ENCODE peak calls at places on chromosomes 13 and 19, in five cellular contexts. F, V, M, N and X are unnamed samples.

GRCh38 chr13:51435002-51435578 is 17.7 kb downstream of the INTS6 start:
- DNase-seq in F (no peak), N (peak; percentile 57), V (no peak), M (no peak), X (no peak)

GRCh38 chr19:47381653-47382279 is 32.7 kb downstream of the DHX34 start:
- DNase-seq in M (no peak), F (no peak), N (no peak), V (no peak), X (peak; percentile 37)

GRCh38 chr13:101523154-101523669 is 70.7 kb downstream of the ITGBL1 start:
- DNase-seq in M (no peak), N (no peak), F (no peak), V (no peak), X (no peak)

GRCh38 chr13:49459580-49459979 is 15.5 kb downstream of the SETDB2 start:
- DNase-seq in M (no peak), N (no peak), F (no peak), V (no peak), X (no peak)

GRCh38 chr19:32688315-32688714 is 3.3 kb upstream of the NUDT19 start:
- DNase-seq in V (peak; percentile 60), F (no peak), N (no peak), M (no peak), X (no peak)

GRCh38 chr19:6062274-6062673 is 48.0 kb downstream of the RFX2 start:
- DNase-seq in V (peak; percentile 76), F (no peak), M (no peak), N (peak; percentile 40), X (no peak)

GRCh38 chr13:94351292-94352000 is 128.0 kb downstream of the DCT start:
- DNase-seq in F (no peak), M (no peak), V (no peak), N (peak; percentile 29), X (no peak)

GRCh38 chr13:30752201-30752797 is 17.0 kb downstream of the ALOX5AP start:
- DNase-seq in F (peak; percentile 39), N (no peak), V (peak; percentile 83), M (no peak), X (no peak)

GRCh38 chr19:48415395-48415794 is 21.9 kb downstream of the GRIN2D start:
- DNase-seq in M (peak; percentile 61), F (peak; percentile 83), N (peak; percentile 56), V (peak; percentile 92), X (peak; percentile 59)

GRCh38 chr13:91946498-91947070 is 548.2 kb downstream of the GPC5 start:
- DNase-seq in N (peak; percentile 33), M (no peak), V (no peak), F (no peak), X (no peak)

GRCh38 chr19:10694706-10695105 is 6.5 kb upstream of the QTRT1 start:
- DNase-seq in N (no peak), V (no peak), F (no peak), M (no peak), X (no peak)

GRCh38 chr13:48518083-48518482 is 14.8 kb downstream of the RCBTB2 start:
- DNase-seq in F (no peak), M (no peak), N (no peak), V (no peak), X (no peak)

GRCh38 chr13:104043184-104043583 is 977.0 kb upstream of the SLC10A2 start:
- DNase-seq in V (no peak), M (no peak), N (no peak), F (no peak), X (no peak)

GRCh38 chr19:53019684-53020083 is 6.0 kb downstream of the ERVV-1 start:
- DNase-seq in N (peak; percentile 16), F (no peak), V (no peak), M (no peak), X (no peak)

GRCh38 chr13:109256866-109257760 is 529.3 kb downstream of the IRS2 start:
- DNase-seq in V (no peak), M (no peak), N (peak; percentile 100), F (no peak), X (no peak)

GRCh38 chr19:41407271-41407670 is 9.7 kb downstream of the BCKDHA start:
- DNase-seq in N (peak; percentile 79), M (no peak), V (no peak), F (no peak), X (no peak)

GRCh38 chr19:35124098-35125060 is 8.8 kb downstream of the FXYD3 start:
- DNase-seq in V (peak; percentile 98), N (peak; percentile 93), F (peak; percentile 96), M (peak; percentile 45), X (peak; percentile 90)

GRCh38 chr13:94416454-94417080 is 62.9 kb downstream of the DCT start:
- DNase-seq in F (no peak), N (peak; percentile 35), V (no peak), M (no peak), X (no peak)

GRCh38 chr13:40922437-40923040 is 96.6 kb downstream of the ELF1 start:
- DNase-seq in M (no peak), N (no peak), F (peak; percentile 18), V (peak; percentile 69), X (no peak)